ENCODE peak calls at places on chromosomes 16 and 17, in seven cellular contexts. K is stomach, F is esophagus squamous epithelium, Z is lower leg skin, S is GM12892, T is H1, G is A549. J is an unnamed sample.

GRCh38 chr17:77364941-77365583 is 224.3 kb downstream of the SEC14L1 start:
- DNase-seq in Z (no peak), F (no peak), K (no peak), S (no peak), G (no peak), T (no peak), J (no peak)

GRCh38 chr16:3029499-3030127 is 5.8 kb downstream of the THOC6 start:
- DNase-seq in S (no peak), G (no peak), T (peak), Z (no peak), F (no peak), K (no peak), J (no peak)

GRCh38 chr16:74226361-74226979 is 70.1 kb upstream of the PSMD7 start:
- DNase-seq in Z (no peak), F (no peak), K (no peak), T (no peak), G (peak), S (no peak), J (no peak)

GRCh38 chr16:87132361-87133014 is 184.7 kb downstream of the C16orf95 start:
- DNase-seq in Z (peak), S (no peak), G (no peak), K (no peak), F (no peak), T (no peak), J (no peak)

GRCh38 chr17:45316271-45317112 is at the start of gene MAP3K14:
- DNase-seq in F (no peak), K (peak), G (peak), T (peak), S (peak), Z (no peak), J (no peak)

GRCh38 chr16:85947511-85948509 is 48.8 kb downstream of the IRF8 start:
- DNase-seq in Z (no peak), F (no peak), K (peak), T (no peak), G (no peak), S (peak), J (no peak)

GRCh38 chr17:7587420-7587786 is 2.5 kb downstream of the SOX15 start:
- DNase-seq in F (no peak), S (no peak), G (no peak), K (no peak), Z (no peak), T (no peak), J (peak)

GRCh38 chr16:86455609-86456008 is 54.7 kb upstream of the FOXF1 start:
- DNase-seq in F (no peak), Z (no peak), K (no peak), T (no peak), S (no peak), G (no peak), J (no peak)

GRCh38 chr17:60036796-60037677 is 41.7 kb downstream of the HEATR6 start:
- DNase-seq in S (peak), T (peak), F (no peak), G (peak), Z (peak), K (peak), J (peak)

GRCh38 chr16:6484121-6484520 is 848.5 kb upstream of the RBFOX1 start:
- DNase-seq in G (no peak), K (no peak), T (no peak), F (no peak), Z (no peak), S (no peak), J (no peak)

GRCh38 chr17:42311240-42312034 is 23.1 kb downstream of the STAT5A start:
- DNase-seq in Z (peak), K (peak), G (no peak), T (no peak), F (no peak), S (no peak), J (no peak)

GRCh38 chr16:84199861-84200260 is 8.9 kb downstream of the ADAD2 start:
- DNase-seq in Z (peak), T (no peak), F (no peak), G (no peak), S (no peak), K (no peak), J (no peak)

GRCh38 chr17:4636474-4637100 is 4.9 kb downstream of the ALOX15 start:
- DNase-seq in Z (no peak), T (peak), G (no peak), K (no peak), F (no peak), S (no peak), J (no peak)

GRCh38 chr16:67995423-67995822 is 3.9 kb downstream of the DPEP2 start:
- DNase-seq in Z (no peak), T (no peak), S (no peak), F (no peak), K (no peak), G (no peak), J (no peak)

GRCh38 chr17:32910769-32911168 is 17.2 kb upstream of the TMEM98 start:
- DNase-seq in G (no peak), S (no peak), F (no peak), K (no peak), T (no peak), Z (no peak), J (no peak)

GRCh38 chr17:32914181-32914580 is 13.8 kb upstream of the TMEM98 start:
- DNase-seq in S (no peak), T (no peak), K (no peak), F (no peak), Z (no peak), G (no peak), J (no peak)

GRCh38 chr17:32913593-32913992 is 14.4 kb upstream of the TMEM98 start:
- DNase-seq in G (no peak), T (no peak), F (no peak), Z (no peak), K (no peak), S (no peak), J (no peak)

GRCh38 chr17:32909787-32910369 is 18.1 kb upstream of the TMEM98 start:
- DNase-seq in T (peak), F (no peak), K (peak), Z (peak), G (peak), S (peak), J (peak)

GRCh38 chr17:32912218-32912897 is 15.6 kb upstream of the TMEM98 start:
- DNase-seq in F (no peak), T (no peak), K (peak), Z (peak), S (no peak), G (peak), J (no peak)
- TF ChIP-seq POLR2A in F (no peak), T (no peak), K (no peak), Z (no peak), S (no peak), G (no peak), J (no peak)

GRCh38 chr17:16980813-16981731 is 9.2 kb upstream of the TNFRSF13B start:
- DNase-seq in K (no peak), F (no peak), Z (no peak), T (peak), S (no peak), G (no peak), J (no peak)
- TF ChIP-seq POLR2A in K (no peak), F (no peak), Z (no peak), T (no peak), S (no peak), G (peak), J (no peak)

GRCh38 chr17:75826561-75827290 is 17.5 kb downstream of the UNC13D start:
- DNase-seq in S (no peak), Z (no peak), K (no peak), G (no peak), F (no peak), T (no peak), J (no peak)
- TF ChIP-seq POLR2A in S (no peak), Z (no peak), K (no peak), G (no peak), F (no peak), T (no peak), J (no peak)

GRCh38 chr17:35044181-35044580 is 19.3 kb downstream of the RFFL start:
- DNase-seq in Z (no peak), T (no peak), G (no peak), K (no peak), S (no peak), F (no peak), J (no peak)

GRCh38 chr17:35046245-35046644 is 17.3 kb downstream of the RFFL start:
- DNase-seq in S (no peak), G (no peak), T (no peak), K (no peak), F (no peak), Z (no peak), J (no peak)

GRCh38 chr17:35048685-35049379 is 14.7 kb downstream of the RFFL start:
- DNase-seq in T (no peak), Z (no peak), K (no peak), F (no peak), S (no peak), G (no peak), J (no peak)

GRCh38 chr17:35050170-35050569 is 13.3 kb downstream of the RFFL start:
- DNase-seq in Z (no peak), S (no peak), T (no peak), K (no peak), F (no peak), G (no peak), J (no peak)

DNA sequence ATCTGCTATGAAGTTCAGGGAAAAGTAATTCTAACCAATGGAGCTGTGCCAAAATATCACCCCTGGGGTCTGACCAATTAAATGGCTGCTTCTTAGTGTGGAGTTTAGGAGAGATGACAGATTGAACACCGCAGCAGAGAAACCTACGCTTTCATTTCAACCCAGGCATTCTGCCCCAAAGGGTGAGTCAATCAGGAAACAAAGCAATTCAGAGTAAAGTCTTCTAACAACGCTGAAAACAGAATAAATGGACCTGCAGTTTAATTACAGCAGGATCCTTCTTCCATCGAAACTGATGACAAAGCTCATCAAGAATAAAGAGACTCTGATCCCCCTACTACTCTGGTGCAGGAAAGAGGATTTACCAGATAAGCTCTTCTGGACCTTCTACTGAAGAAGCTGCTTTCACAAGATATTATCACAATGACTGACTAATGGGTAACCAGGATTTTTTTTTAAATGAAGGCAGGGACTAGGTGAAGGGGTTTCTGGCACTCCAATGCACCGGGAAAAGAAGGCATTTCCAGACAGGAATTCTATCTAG is 16.7 kb downstream of the RFFL start:
- DNase-seq in K (no peak), F (no peak), S (no peak), T (no peak), G (no peak), Z (no peak), J (peak)
- TF ChIP-seq POLR2A in K (no peak), F (no peak), S (peak), T (no peak), G (no peak), Z (no peak), J (no peak)

DNA sequence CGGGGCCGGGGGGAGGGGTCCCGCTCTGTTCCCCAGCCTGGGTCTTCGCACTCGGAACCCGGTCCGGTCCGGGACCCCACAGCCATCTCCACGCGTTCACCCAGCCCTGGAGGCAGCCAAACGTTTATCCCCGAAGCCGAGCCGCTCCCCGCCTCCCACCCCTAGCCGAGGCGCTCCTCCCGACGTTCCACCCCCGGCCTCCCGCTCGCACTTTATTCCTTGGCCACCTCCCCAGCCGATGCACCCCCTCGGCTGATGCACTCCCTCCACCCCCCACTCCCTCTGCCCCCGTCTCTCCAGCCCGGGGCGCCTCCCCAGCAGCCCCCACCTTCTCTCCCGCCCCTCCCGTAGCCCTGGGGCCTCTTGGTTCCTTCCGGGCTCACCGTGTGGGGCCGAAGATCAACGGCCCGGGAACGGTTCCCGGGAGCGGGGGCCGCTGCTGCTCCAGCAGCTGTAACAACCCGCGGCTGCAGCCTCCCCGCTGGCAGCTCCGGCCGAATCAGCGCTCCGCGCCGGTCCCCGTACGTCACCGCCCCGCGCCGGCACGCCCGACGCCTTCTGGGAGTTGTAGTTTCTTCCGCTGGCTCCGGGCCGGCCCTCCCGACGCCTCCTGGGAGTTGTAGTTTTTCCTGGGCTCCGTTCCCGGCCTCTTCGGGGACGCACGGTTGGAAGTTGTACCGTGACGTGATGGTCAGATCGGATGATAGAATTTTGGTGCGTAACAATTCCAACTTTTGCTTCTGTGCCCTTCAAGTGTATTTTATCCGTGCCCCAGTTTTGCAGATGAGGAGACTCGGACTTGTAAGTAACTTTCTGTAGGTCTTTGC is at the start of the genes LRRC3C and ORMDL3:
- DNase-seq in T (peak), Z (peak), S (peak), F (peak), K (peak), G (peak), J (peak)
- TF ChIP-seq POLR2A in T (peak), Z (no peak), S (peak), F (peak), K (no peak), G (peak), J (peak)

GRCh38 chr17:49240619-49241018 is 10.0 kb upstream of the PHOSPHO1 start:
- DNase-seq in T (no peak), F (no peak), S (no peak), Z (no peak), K (no peak), G (no peak), J (no peak)

GRCh38 chr17:49231563-49231894 is 942 bp upstream of the PHOSPHO1 start:
- DNase-seq in G (no peak), F (no peak), K (no peak), S (no peak), T (no peak), Z (no peak), J (no peak)

GRCh38 chr17:49239963-49240362 is 9.4 kb upstream of the PHOSPHO1 start:
- DNase-seq in T (no peak), S (no peak), Z (no peak), K (no peak), F (no peak), G (no peak), J (no peak)

GRCh38 chr17:49234509-49235080 is 4.0 kb upstream of the PHOSPHO1 start:
- DNase-seq in K (no peak), F (no peak), S (no peak), G (no peak), Z (no peak), T (no peak), J (no peak)

GRCh38 chr17:49235896-49236295 is 5.3 kb upstream of the PHOSPHO1 start:
- DNase-seq in S (no peak), F (no peak), T (no peak), K (no peak), Z (no peak), G (no peak), J (no peak)
- TF ChIP-seq POLR2A in S (no peak), F (no peak), T (no peak), K (no peak), Z (no peak), G (no peak), J (no peak)

J was measured in H54.